ENCODE peak calls at places on chromosomes 5 and 9, in seven cellular contexts. E is naive thymus-derived CD4-positive, alpha-beta T cell; X is stomach; Z is tibial artery; C is SK-N-SH; Y is upper lobe of left lung; R is psoas muscle. N is an unnamed sample.
A peak's percentile ranks its signal among the peaks of the same experiment; 100 is the strongest.

GRCh38 chr9:6686396-6686795 is 40.9 kb upstream of the GLDC start:
- DNase-seq in E (no peak), X (no peak), Z (no peak), C (no peak), Y (no peak), R (no peak), N (no peak)

GRCh38 chr9:120791161-120791560 is 2.1 kb downstream of the FBXW2 start:
- DNase-seq in E (no peak), X (no peak), Z (no peak), C (no peak), Y (no peak), R (no peak), N (no peak)

GRCh38 chr5:180130876-180131740 is 59.5 kb upstream of the RNF130 start:
- DNase-seq in E (no peak), X (peak; percentile 13), Z (no peak), C (no peak), Y (no peak), R (no peak), N (no peak)

GRCh38 chr5:143140492-143141231 is 262.8 kb downstream of the NR3C1 start:
- DNase-seq in E (no peak), X (peak; percentile 84), Z (no peak), C (no peak), Y (peak; percentile 31), R (no peak), N (no peak)

GRCh38 chr9:72299017-72299603 is 65.9 kb downstream of the ZFAND5 start:
- DNase-seq in E (no peak), X (no peak), Z (no peak), C (no peak), Y (no peak), R (no peak), N (no peak)

GRCh38 chr9:34611811-34612787 is at the start of gene RPP25L:
- DNase-seq in E (peak; percentile 88), X (peak; percentile 91), Z (peak; percentile 85), C (peak; percentile 93), Y (peak; percentile 92), R (peak; percentile 91), N (no peak)

GRCh38 chr9:32603914-32604852 is 31.2 kb upstream of the NDUFB6 start:
- DNase-seq in E (no peak), X (no peak), Z (no peak), C (no peak), Y (no peak), R (no peak), N (no peak)

GRCh38 chr5:77170196-77170595 is 40.3 kb upstream of the PDE8B start:
- DNase-seq in E (no peak), X (no peak), Z (no peak), C (no peak), Y (no peak), R (no peak), N (no peak)

GRCh38 chr9:81373294-81373693 is 316.1 kb downstream of the TLE1 start:
- DNase-seq in E (no peak), X (no peak), Z (no peak), C (no peak), Y (no peak), R (no peak), N (no peak)

GRCh38 chr9:128886211-128886826 is 4.4 kb downstream of the LRRC8A start:
- DNase-seq in E (no peak), X (no peak), Z (no peak), C (no peak), Y (no peak), R (no peak), N (no peak)

GRCh38 chr5:21773456-21773855 is 1079.7 kb downstream of the CDH12 start:
- DNase-seq in E (no peak), X (no peak), Z (no peak), C (no peak), Y (no peak), R (no peak), N (no peak)

GRCh38 chr5:133848306-133848924 is 120.0 kb downstream of the C5orf15 start:
- DNase-seq in E (no peak), X (peak; percentile 74), Z (no peak), C (no peak), Y (no peak), R (no peak), N (no peak)

GRCh38 chr5:138645778-138646575 is 70.8 kb upstream of the HSPA9 start:
- DNase-seq in E (no peak), X (no peak), Z (no peak), C (no peak), Y (no peak), R (no peak), N (no peak)

GRCh38 chr9:107946364-107947137 is 457.0 kb upstream of the KLF4 start:
- DNase-seq in E (no peak), X (peak; percentile 41), Z (no peak), C (no peak), Y (no peak), R (no peak), N (no peak)

GRCh38 chr5:61409568-61409967 is 77.5 kb downstream of the ZSWIM6 start:
- DNase-seq in E (no peak), X (no peak), Z (no peak), C (peak; percentile 19), Y (no peak), R (no peak), N (no peak)

GRCh38 chr9:119761737-119762136 is 392.5 kb upstream of the BRINP1 start:
- DNase-seq in E (no peak), X (no peak), Z (no peak), C (no peak), Y (no peak), R (no peak), N (no peak)

GRCh38 chr5:116242363-116242762 is 157.5 kb downstream of the COMMD10 start:
- DNase-seq in E (no peak), X (no peak), Z (no peak), C (no peak), Y (no peak), R (no peak), N (no peak)

GRCh38 chr5:554284-554988 is 30.2 kb upstream of the SLC9A3 start:
- DNase-seq in E (no peak), X (no peak), Z (peak; percentile 3), C (no peak), Y (no peak), R (no peak), N (no peak)

GRCh38 chr5:177450672-177451424 is 4.2 kb downstream of the PRR7 start:
- DNase-seq in E (no peak), X (no peak), Z (no peak), C (no peak), Y (no peak), R (no peak), N (no peak)

GRCh38 chr5:32000726-32001125 is 173.4 kb downstream of the GOLPH3 start:
- DNase-seq in E (no peak), X (no peak), Z (no peak), C (no peak), Y (no peak), R (no peak), N (no peak)

GRCh38 chr5:31581498-31582099 is 49.5 kb downstream of the C5orf22 start:
- DNase-seq in E (peak; percentile 37), X (no peak), Z (no peak), C (peak; percentile 39), Y (no peak), R (no peak), N (no peak)

GRCh38 chr9:133117271-133118178 is 3.5 kb downstream of the RALGDS start:
- DNase-seq in E (no peak), X (peak; percentile 86), Z (peak; percentile 64), C (peak; percentile 69), Y (peak; percentile 74), R (peak; percentile 77), N (no peak)
- H3K4me1 ChIP-seq in E (peaks cover 63% of the 10 kb centered on the region), X (peaks cover 71% of the 10 kb centered on the region), Z (peaks cover 73% of the 10 kb centered on the region), C (peaks cover 22% of the 10 kb centered on the region), Y (peaks cover 92% of the 10 kb centered on the region), R (peaks cover 84% of the 10 kb centered on the region), N (peaks cover 37% of the 10 kb centered on the region)

GRCh38 chr5:132207783-132208182 is 19.9 kb downstream of the P4HA2 start:
- DNase-seq in E (no peak), X (no peak), Z (no peak), C (no peak), Y (no peak), R (no peak), N (no peak)

GRCh38 chr5:132210944-132211343 is 16.7 kb downstream of the P4HA2 start:
- DNase-seq in E (no peak), X (no peak), Z (no peak), C (no peak), Y (no peak), R (no peak), N (no peak)

GRCh38 chr5:132209131-132209530 is 18.5 kb downstream of the P4HA2 start:
- DNase-seq in E (no peak), X (no peak), Z (no peak), C (no peak), Y (no peak), R (no peak), N (no peak)

GRCh38 chr5:132211787-132212186 is 15.9 kb downstream of the P4HA2 start:
- DNase-seq in E (no peak), X (no peak), Z (no peak), C (no peak), Y (no peak), R (no peak), N (no peak)

DNA sequence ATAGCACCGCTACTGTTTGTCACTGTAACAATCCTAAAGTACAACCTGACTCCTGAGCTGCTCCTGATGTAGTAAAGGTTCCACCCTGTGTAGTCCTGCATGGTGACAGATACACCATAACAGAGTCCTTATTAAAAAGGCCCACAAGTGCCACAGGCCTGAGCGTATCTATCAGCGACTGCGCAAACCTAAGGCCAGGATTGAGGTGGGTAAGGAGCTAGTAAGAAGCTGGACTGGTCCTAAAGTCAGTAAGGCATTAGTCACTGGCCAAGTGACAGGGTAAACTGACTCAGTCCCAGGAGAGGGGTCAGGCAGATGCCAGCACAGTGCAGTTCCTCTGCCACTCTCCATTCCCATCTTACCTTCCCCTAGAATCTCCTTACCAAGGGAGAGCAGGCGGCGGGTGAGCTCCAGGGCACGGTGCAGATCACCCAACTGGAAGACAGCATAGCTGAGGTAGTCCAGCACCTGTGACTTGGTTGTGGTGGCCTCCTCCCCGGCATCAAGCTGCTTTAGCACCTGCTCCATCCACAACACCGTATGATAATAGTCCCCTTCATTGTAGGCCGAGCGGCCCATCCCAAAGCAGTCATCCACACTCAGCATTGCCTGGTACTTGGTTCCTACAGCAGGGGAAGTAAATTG is 17.6 kb downstream of the P4HA2 start:
- DNase-seq in E (no peak), X (no peak), Z (no peak), C (no peak), Y (peak; percentile 8), R (no peak), N (no peak)
- H3K36me3 ChIP-seq in E (no peaks in the 10 kb centered on the region), X (peaks cover 81% of the 10 kb centered on the region), Z (peaks cover 72% of the 10 kb centered on the region), C (peaks cover 27% of the 10 kb centered on the region), Y (peaks cover 5% of the 10 kb centered on the region), R (peaks cover 60% of the 10 kb centered on the region), N (peaks cover 51% of the 10 kb centered on the region)

DNA sequence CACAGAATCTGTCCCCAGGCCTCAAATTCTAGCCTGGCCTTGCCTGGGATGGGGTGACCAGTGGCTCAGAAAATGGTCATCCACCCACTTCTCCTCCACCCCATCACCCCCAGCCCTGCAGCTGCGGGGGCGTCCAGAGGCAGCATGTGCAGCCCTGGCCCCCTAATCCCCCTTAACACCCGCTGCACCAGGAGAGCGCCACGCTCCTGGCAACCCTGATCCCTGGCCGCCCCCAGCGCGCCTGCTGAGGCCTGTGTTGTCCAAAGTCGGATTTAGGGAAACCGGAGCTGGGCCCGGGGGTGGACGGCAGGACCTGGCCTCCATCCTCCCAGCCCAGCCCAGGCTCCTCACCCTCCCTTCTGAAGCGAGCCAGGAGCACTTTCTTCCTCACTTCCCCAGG is 22.0 kb downstream of the NR5A1 start:
- DNase-seq in E (no peak), X (no peak), Z (no peak), C (no peak), Y (no peak), R (no peak), N (no peak)
- H3K27me3 ChIP-seq in E (no peaks in the 10 kb centered on the region), X (peaks cover 32% of the 10 kb centered on the region), Z (no peaks in the 10 kb centered on the region), C (no peaks in the 10 kb centered on the region), Y (peaks cover 7% of the 10 kb centered on the region), R (peaks cover 17% of the 10 kb centered on the region), N (no peaks in the 10 kb centered on the region)

GRCh38 chr9:113616716-113617496 is 153.4 kb downstream of the RGS3 start:
- DNase-seq in E (no peak), X (no peak), Z (no peak), C (no peak), Y (no peak), R (no peak), N (no peak)
- H3K4me1 ChIP-seq in E (no peaks in the 10 kb centered on the region), X (peaks cover 48% of the 10 kb centered on the region), Z (peaks cover 60% of the 10 kb centered on the region), C (peaks cover 44% of the 10 kb centered on the region), Y (peaks cover 17% of the 10 kb centered on the region), R (peaks cover 30% of the 10 kb centered on the region), N (peaks cover 86% of the 10 kb centered on the region)